ENCODE peak calls at places on chromosomes 7 and 10, in eight cellular contexts. R, X, D, M, W, G, B and S are unnamed samples.

GRCh38 chr7:157568785-157569584 is 232.2 kb downstream of the DNAJB6 start:
- DNase-seq in R (no peak), G (no peak), M (peak; percentile 22), X (peak; percentile 81), D (peak; percentile 55), W (peak; percentile 66), B (no peak), S (peak; percentile 39)

GRCh38 chr10:22597142-22597541 is 117.2 kb downstream of the PIP4K2A start:
- DNase-seq in G (no peak), M (no peak), B (no peak), X (no peak), W (no peak), D (no peak), R (no peak), S (peak; percentile 48)

GRCh38 chr10:71568896-71569492 is 150.6 kb downstream of the C10orf105 start:
- DNase-seq in D (no peak), B (no peak), R (no peak), G (no peak), X (peak; percentile 45), M (no peak), W (no peak), S (no peak)

GRCh38 chr10:78541528-78542470 is 508.1 kb downstream of the RPS24 start:
- DNase-seq in W (no peak), M (no peak), R (peak; percentile 35), G (no peak), X (peak; percentile 80), B (no peak), D (peak; percentile 47), S (no peak)

GRCh38 chr7:55070271-55070743 is 51.5 kb downstream of the EGFR start:
- DNase-seq in M (no peak), W (no peak), B (no peak), G (no peak), D (no peak), X (no peak), R (no peak), S (no peak)

GRCh38 chr7:148156248-148156647 is 434.3 kb upstream of the C7orf33 start:
- DNase-seq in M (no peak), W (no peak), B (peak; percentile 14), D (no peak), G (no peak), R (no peak), X (no peak), S (no peak)

GRCh38 chr7:27104244-27105149 is 2.0 kb upstream of the HOXA2 start:
- DNase-seq in X (no peak), R (no peak), B (no peak), W (no peak), G (no peak), M (peak; percentile 57), D (no peak), S (no peak)

GRCh38 chr10:113825791-113826190 is 28.1 kb downstream of the DCLRE1A start:
- DNase-seq in W (no peak), R (no peak), X (no peak), B (no peak), M (no peak), D (no peak), G (no peak), S (no peak)

GRCh38 chr10:102593804-102594079 is 50.5 kb upstream of the TRIM8 start:
- DNase-seq in X (no peak), B (no peak), R (no peak), G (no peak), W (no peak), D (no peak), M (no peak), S (no peak)

GRCh38 chr10:18795549-18795948 is 136.3 kb downstream of the ARL5B start:
- DNase-seq in G (no peak), R (no peak), M (no peak), B (no peak), D (no peak), X (no peak), W (peak; percentile 35), S (no peak)

GRCh38 chr10:18797286-18797685 is 138.1 kb downstream of the ARL5B start:
- DNase-seq in D (no peak), G (no peak), X (no peak), B (no peak), R (no peak), W (no peak), M (no peak), S (no peak)

GRCh38 chr10:18793951-18794350 is 134.7 kb downstream of the ARL5B start:
- DNase-seq in B (no peak), R (no peak), W (no peak), G (peak; percentile 45), X (no peak), D (no peak), M (peak; percentile 12), S (no peak)
- TF ChIP-seq CTCF in B (no peak), R (no peak), W (no peak), G (peak; percentile 39), X (no peak), D (no peak), M (peak; percentile 36), S (no peak)

GRCh38 chr10:17001961-17002749 is 127.5 kb downstream of the CUBN start:
- DNase-seq in W (no peak), B (peak; percentile 92), M (peak; percentile 99), X (no peak), D (peak; percentile 82), R (no peak), G (no peak), S (no peak)
- TF ChIP-seq CTCF in W (no peak), B (no peak), M (no peak), X (no peak), D (no peak), R (no peak), G (no peak), S (no peak)

GRCh38 chr7:83072576-83073517 is 89.8 kb downstream of the PCLO start:
- DNase-seq in B (no peak), M (no peak), W (no peak), X (no peak), D (no peak), G (no peak), R (no peak), S (no peak)
- TF ChIP-seq CTCF in B (no peak), M (no peak), W (no peak), X (peak; percentile 9), D (no peak), G (peak; percentile 36), R (no peak), S (no peak)

GRCh38 chr10:21533577-21534475 is at the start of gene MLLT10:
- DNase-seq in B (no peak), D (peak; percentile 94), W (peak; percentile 97), M (peak; percentile 91), G (peak; percentile 96), R (peak; percentile 93), X (peak; percentile 99), S (peak; percentile 93)
- TF ChIP-seq CTCF in B (peak; percentile 35), D (no peak), W (no peak), M (peak; percentile 22), G (no peak), R (peak; percentile 42), X (no peak), S (no peak)

DNA sequence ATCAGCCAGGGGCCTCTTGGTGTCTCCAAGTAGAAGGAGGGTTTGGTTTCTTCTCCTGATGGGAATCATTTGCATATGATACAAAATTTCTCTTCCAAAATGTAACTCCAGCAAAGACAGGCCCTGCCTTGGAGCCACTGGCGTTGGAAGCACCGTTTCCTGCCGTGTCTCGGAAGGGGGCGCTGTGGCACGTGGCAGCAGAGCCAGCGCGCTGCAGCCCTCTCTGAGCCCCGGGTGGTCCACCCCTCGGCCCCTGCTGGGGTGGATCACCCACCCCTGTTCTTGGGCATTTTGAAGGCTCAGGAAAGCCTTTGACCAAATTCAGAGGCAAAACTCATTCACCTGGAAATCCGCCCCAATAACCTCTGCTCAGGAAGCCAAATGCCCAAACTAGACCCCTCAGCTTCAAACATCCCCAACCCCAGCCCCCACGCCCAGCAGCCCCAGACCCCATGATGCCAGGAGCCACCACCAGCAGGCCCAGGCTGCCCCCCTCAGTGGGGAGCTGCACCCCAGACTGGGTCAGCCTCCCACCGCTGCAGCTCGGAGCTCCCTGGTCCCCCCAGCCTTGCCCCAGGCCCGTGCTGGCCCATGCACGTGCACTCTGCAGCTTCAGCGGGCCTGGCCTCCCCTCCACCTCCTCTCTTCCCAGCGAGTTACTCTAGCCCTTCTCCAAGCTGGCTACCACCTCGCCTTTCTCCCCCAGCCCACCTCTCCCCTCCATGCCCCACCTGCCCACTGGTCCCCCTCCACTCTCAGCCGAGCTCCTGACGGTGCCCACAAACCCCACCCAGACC is 29.5 kb upstream of the ELFN1 start:
- DNase-seq in W (peak; percentile 23), B (no peak), M (no peak), D (no peak), R (no peak), X (peak; percentile 46), G (peak; percentile 38), S (no peak)
- TF ChIP-seq CTCF in W (no peak), B (no peak), M (peak; percentile 15), D (no peak), R (peak; percentile 41), X (no peak), G (peak; percentile 41), S (no peak)

DNA sequence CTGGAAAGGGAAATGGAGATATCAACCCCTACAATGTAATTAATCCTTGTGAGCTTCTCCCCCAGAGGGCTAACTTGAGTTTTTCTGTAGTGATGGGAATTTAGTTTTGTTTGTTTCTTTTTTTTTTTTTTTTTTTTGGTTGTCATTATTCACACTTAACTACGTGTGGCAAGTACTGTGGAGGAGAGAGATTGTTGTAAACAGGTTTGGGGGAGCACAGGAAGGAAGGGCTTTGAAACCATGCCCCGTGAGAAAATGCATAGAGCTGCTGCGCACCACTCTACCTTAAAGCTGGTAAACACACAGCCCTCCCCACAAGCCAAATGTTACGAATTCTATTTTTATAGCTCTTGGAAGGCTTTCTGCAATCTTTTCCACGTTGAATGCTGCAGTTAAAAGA is 76.1 kb downstream of the ZNF22 start:
- DNase-seq in R (no peak), W (no peak), X (no peak), M (no peak), B (no peak), D (no peak), G (no peak), S (no peak)
- TF ChIP-seq CTCF in R (no peak), W (no peak), X (no peak), M (no peak), B (no peak), D (no peak), G (no peak), S (no peak)